ENCODE peak calls at places on chromosomes 3 and 15, in four cellular contexts. L is small intestine, G is transverse colon, B is uterus. W is an unnamed sample. For H3K4me1, the result is how much of the 10 kb centered on the place peaks cover.

GRCh38 chr3:64293121-64293520 is 67.9 kb upstream of the PRICKLE2 start:
- DNase-seq in L (no peak), G (no peak), B (no peak), W (no peak)

GRCh38 chr3:14451844-14452533 is 49.6 kb downstream of the SLC6A6 start:
- DNase-seq in L (peak), B (peak), G (peak), W (peak)

GRCh38 chr3:137116619-137117018 is 158.8 kb downstream of the IL20RB start:
- DNase-seq in B (no peak), L (no peak), G (no peak), W (no peak)

GRCh38 chr3:13079051-13079450 is 5.8 kb upstream of the IQSEC1 start:
- DNase-seq in G (no peak), L (no peak), B (no peak), W (no peak)

GRCh38 chr3:172543419-172543818 is 20.2 kb upstream of the TNFSF10 start:
- DNase-seq in G (no peak), B (no peak), L (no peak), W (no peak)

GRCh38 chr15:66483131-66483566 is 14.4 kb downstream of the SNAPC5 start:
- DNase-seq in B (no peak), G (no peak), L (no peak), W (no peak)

GRCh38 chr3:40477671-40478070 is 749 bp downstream of the ZNF619 start:
- DNase-seq in B (no peak), L (no peak), G (no peak), W (no peak)

GRCh38 chr3:171646357-171647133 is 163.7 kb downstream of the PLD1 start:
- DNase-seq in G (no peak), L (peak), B (no peak), W (peak)

GRCh38 chr15:31427411-31427810 is 100.8 kb downstream of the KLF13 start:
- DNase-seq in G (no peak), B (no peak), L (no peak), W (no peak)

GRCh38 chr3:102741105-102741504 is 306.3 kb downstream of the ZPLD1 start:
- DNase-seq in L (no peak), G (no peak), B (no peak), W (no peak)

GRCh38 chr15:26166429-26166828 is 303.3 kb upstream of the ATP10A start:
- DNase-seq in L (no peak), G (no peak), B (no peak), W (no peak)

GRCh38 chr15:51629612-51630011 is 7.0 kb upstream of the DMXL2 start:
- DNase-seq in G (no peak), L (no peak), B (no peak), W (no peak)

GRCh38 chr3:71189480-71189879 is 394.0 kb downstream of the FOXP1 start:
- DNase-seq in B (no peak), G (no peak), L (no peak), W (no peak)

GRCh38 chr3:79392479-79392878 is 375.3 kb downstream of the ROBO1 start:
- DNase-seq in B (no peak), G (no peak), L (no peak), W (no peak)

GRCh38 chr15:77525411-77525811 is 104.7 kb downstream of the HMG20A start:
- DNase-seq in B (no peak), L (no peak), G (no peak), W (no peak)

GRCh38 chr15:41689834-41690233 is 29.6 kb downstream of the MGA start:
- DNase-seq in L (no peak), B (no peak), G (no peak), W (no peak)

GRCh38 chr3:88150371-88150770 is 612 bp downstream of the C3orf38 start:
- DNase-seq in B (no peak), G (no peak), L (no peak), W (peak)

GRCh38 chr15:67479781-67480180 is 41.1 kb upstream of the C15orf61 start:
- DNase-seq in B (no peak), L (no peak), G (no peak), W (no peak)

GRCh38 chr3:88713233-88713691 is 394.2 kb upstream of the EPHA3 start:
- DNase-seq in G (no peak), L (no peak), B (no peak), W (no peak)

GRCh38 chr3:22358334-22358733 is 607.3 kb upstream of the ZNF385D start:
- DNase-seq in B (no peak), G (no peak), L (no peak), W (no peak)

GRCh38 chr3:56915969-56916586 is 114.3 kb upstream of the ARHGEF3 start:
- DNase-seq in L (peak), G (peak), B (peak), W (no peak)

GRCh38 chr3:29247088-29247745 is 33.7 kb upstream of the RBMS3 start:
- DNase-seq in L (no peak), G (no peak), B (no peak), W (no peak)

GRCh38 chr3:190560284-190560895 is 46.5 kb downstream of the IL1RAP start:
- DNase-seq in L (no peak), B (no peak), G (no peak), W (no peak)

DNA sequence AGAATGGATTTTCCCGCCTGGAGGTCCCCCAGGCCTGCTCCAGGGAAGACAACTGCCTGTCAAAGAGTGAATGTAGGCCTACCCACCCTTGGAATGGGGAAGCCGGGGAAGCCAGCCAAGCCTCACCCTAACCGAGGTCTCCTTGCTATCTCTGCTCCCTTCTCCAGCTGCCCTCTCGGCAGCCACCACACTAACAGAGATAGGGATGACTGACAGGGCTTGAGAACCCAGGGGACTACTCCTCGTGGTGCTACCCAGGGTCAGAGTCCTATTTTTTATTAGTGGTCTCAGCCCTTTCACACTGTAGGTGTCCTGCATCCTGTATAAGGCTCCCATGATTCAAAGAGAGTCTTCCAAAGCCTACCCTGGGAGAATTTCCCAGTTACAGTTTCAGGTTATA is 160.6 kb upstream of the CHRM5 start:
- DNase-seq in L (no peak), G (no peak), B (no peak), W (no peak)
- H3K4me1 ChIP-seq in L (under half), G (under half), B (under half), W (under half)

GRCh38 chr15:86311568-86312280 is 232.1 kb downstream of the AGBL1 start:
- DNase-seq in B (no peak), L (no peak), G (no peak), W (no peak)

GRCh38 chr15:86316216-86316615 is 236.5 kb downstream of the AGBL1 start:
- DNase-seq in G (no peak), L (no peak), B (no peak), W (no peak)

GRCh38 chr15:86316699-86317378 is 237.2 kb downstream of the AGBL1 start:
- DNase-seq in B (no peak), G (no peak), L (no peak), W (no peak)

GRCh38 chr15:86317379-86317745 is 237.7 kb downstream of the AGBL1 start:
- DNase-seq in G (no peak), L (no peak), B (no peak), W (no peak)
- H3K4me3 ChIP-seq in G (no peak), L (no peak), B (no peak), W (no peak)

DNA sequence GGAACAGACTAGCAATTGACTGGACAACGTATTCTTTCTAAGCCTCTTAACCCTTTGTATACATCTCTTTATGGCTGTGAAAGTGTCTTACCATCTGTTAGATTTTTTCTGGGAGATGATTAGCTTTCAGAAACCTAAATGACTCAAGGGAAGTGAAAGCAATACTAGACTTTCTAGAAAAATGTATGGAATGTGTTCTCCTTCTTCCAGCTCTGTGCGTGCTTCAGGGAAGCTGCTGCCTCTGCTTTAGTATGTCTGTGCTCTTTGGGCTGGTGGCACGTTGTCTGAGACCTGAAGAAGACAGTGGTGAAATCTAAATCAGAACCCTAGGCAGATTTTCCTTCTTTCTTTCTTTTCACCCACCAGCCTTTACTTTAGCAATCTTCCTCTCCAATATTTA is 89.5 kb downstream of the ITPR1 start:
- DNase-seq in L (no peak), G (no peak), B (no peak), W (no peak)
- H3K4me1 ChIP-seq in L (under half), G (under half), B (under half), W (under half)

GRCh38 chr3:131518682-131519081 is 15.9 kb upstream of the MRPL3 start:
- DNase-seq in L (no peak), G (no peak), B (no peak), W (no peak)
- H3K4me3 ChIP-seq in L (no peak), G (no peak), B (no peak), W (no peak)

DNA sequence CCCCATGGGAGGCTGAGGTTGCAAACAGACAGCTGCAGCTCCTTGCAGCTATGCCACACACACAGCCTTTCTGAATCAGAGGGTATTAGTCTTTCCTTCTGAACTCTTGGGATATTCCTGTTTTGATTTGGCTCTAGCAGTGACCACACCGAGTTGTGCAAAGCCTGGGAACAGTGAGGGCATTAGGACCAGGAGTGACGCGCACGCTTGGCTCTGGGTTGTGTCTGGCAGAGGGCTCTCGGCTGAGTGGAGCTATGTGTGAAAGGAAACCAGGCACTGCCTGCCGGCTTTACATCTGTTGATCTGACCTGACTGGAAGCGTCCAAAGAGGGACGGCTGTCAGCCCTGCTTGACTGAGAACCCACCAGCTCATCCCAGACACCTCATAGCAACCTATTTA is at the start of gene GALNT15:
- DNase-seq in L (no peak), G (peak), B (peak), W (peak)
- H3K4me1 ChIP-seq in L (under half), G (under half), B (under half), W (under half)

GRCh38 chr3:57960174-57960505 is 48.1 kb upstream of the FLNB start:
- DNase-seq in L (no peak), G (no peak), B (no peak), W (no peak)
- H3K4me3 ChIP-seq in L (no peak), G (no peak), B (peak), W (no peak)

DNA sequence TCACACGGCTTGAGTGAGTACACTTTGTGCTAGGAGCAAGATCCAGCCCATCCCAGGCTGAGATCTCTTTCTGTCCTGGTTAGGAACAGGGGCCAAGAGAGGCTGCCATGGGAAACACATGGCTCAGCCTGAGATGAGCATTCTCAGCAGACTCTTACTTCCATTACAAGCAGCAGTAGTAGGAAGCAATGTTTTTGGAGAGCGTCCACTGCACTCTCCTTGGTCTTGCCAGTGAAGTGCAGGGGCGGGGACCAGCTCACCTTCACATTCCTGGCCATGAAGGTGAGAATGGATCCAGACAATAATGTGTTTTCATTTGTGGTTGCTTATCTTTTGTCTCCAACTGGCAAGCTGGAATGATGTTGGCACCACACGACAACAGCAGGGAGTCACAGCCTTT is 24.7 kb downstream of the ZNF80 start:
- DNase-seq in L (no peak), B (no peak), G (no peak), W (no peak)
- H3K4me1 ChIP-seq in L (under half), B (under half), G (under half), W (under half)

W was measured in hepatocyte.